ENCODE peak calls at places on chromosome 16, in six cellular contexts. One of them, this sample, is unnamed.

GRCh38 chr16:84548971-84549844 is 44.7 kb upstream of the MEAK7 start:
- DNase-seq in activated CD4-positive, CD25-positive, alpha-beta regulatory T cell treated with anti-CD3 and anti-CD28 coated beads, Interleukin-2, amount 50 U/mL, for 72 hours: peak
- DNase-seq in ACHN: no peak
- DNase-seq in activated CD8-positive, alpha-beta memory T cell treated with anti-CD3 and anti-CD28 coated beads for 24 hours: peak
- DNase-seq in NCI-H1092: no peak
- DNase-seq in progenitor cell of endocrine pancreas: no peak
- DNase-seq in this sample: no peak

GRCh38 chr16:5075637-5076036 is 4.0 kb downstream of the ALG1 start:
- DNase-seq in activated CD4-positive, CD25-positive, alpha-beta regulatory T cell treated with anti-CD3 and anti-CD28 coated beads, Interleukin-2, amount 50 U/mL, for 72 hours: no peak
- DNase-seq in ACHN: no peak
- DNase-seq in activated CD8-positive, alpha-beta memory T cell treated with anti-CD3 and anti-CD28 coated beads for 24 hours: no peak
- DNase-seq in NCI-H1092: no peak
- DNase-seq in progenitor cell of endocrine pancreas: no peak
- DNase-seq in this sample: no peak

GRCh38 chr16:69116911-69117310 is 11.5 kb downstream of the HAS3 start:
- DNase-seq in activated CD4-positive, CD25-positive, alpha-beta regulatory T cell treated with anti-CD3 and anti-CD28 coated beads, Interleukin-2, amount 50 U/mL, for 72 hours: no peak
- DNase-seq in ACHN: no peak
- DNase-seq in activated CD8-positive, alpha-beta memory T cell treated with anti-CD3 and anti-CD28 coated beads for 24 hours: no peak
- DNase-seq in NCI-H1092: no peak
- DNase-seq in progenitor cell of endocrine pancreas: no peak
- DNase-seq in this sample: no peak

GRCh38 chr16:2226918-2227317 is 3.5 kb downstream of the E4F1 start:
- DNase-seq in activated CD4-positive, CD25-positive, alpha-beta regulatory T cell treated with anti-CD3 and anti-CD28 coated beads, Interleukin-2, amount 50 U/mL, for 72 hours: no peak
- DNase-seq in ACHN: no peak
- DNase-seq in activated CD8-positive, alpha-beta memory T cell treated with anti-CD3 and anti-CD28 coated beads for 24 hours: no peak
- DNase-seq in NCI-H1092: no peak
- DNase-seq in progenitor cell of endocrine pancreas: no peak
- DNase-seq in this sample: no peak

GRCh38 chr16:65117701-65118448 is 4.0 kb downstream of the CDH11 start:
- DNase-seq in activated CD4-positive, CD25-positive, alpha-beta regulatory T cell treated with anti-CD3 and anti-CD28 coated beads, Interleukin-2, amount 50 U/mL, for 72 hours: no peak
- DNase-seq in ACHN: peak
- DNase-seq in activated CD8-positive, alpha-beta memory T cell treated with anti-CD3 and anti-CD28 coated beads for 24 hours: no peak
- DNase-seq in NCI-H1092: peak
- DNase-seq in progenitor cell of endocrine pancreas: peak
- DNase-seq in this sample: peak

GRCh38 chr16:68311316-68311620 is 449 bp downstream of the PRMT7 start:
- DNase-seq in activated CD4-positive, CD25-positive, alpha-beta regulatory T cell treated with anti-CD3 and anti-CD28 coated beads, Interleukin-2, amount 50 U/mL, for 72 hours: no peak
- DNase-seq in ACHN: no peak
- DNase-seq in activated CD8-positive, alpha-beta memory T cell treated with anti-CD3 and anti-CD28 coated beads for 24 hours: no peak
- DNase-seq in NCI-H1092: peak
- DNase-seq in progenitor cell of endocrine pancreas: no peak
- DNase-seq in this sample: no peak

GRCh38 chr16:1146409-1146808 is 6.5 kb upstream of the CACNA1H start:
- DNase-seq in activated CD4-positive, CD25-positive, alpha-beta regulatory T cell treated with anti-CD3 and anti-CD28 coated beads, Interleukin-2, amount 50 U/mL, for 72 hours: no peak
- DNase-seq in ACHN: no peak
- DNase-seq in activated CD8-positive, alpha-beta memory T cell treated with anti-CD3 and anti-CD28 coated beads for 24 hours: no peak
- DNase-seq in NCI-H1092: no peak
- DNase-seq in progenitor cell of endocrine pancreas: no peak
- DNase-seq in this sample: no peak

GRCh38 chr16:49463529-49463928 is 89.9 kb downstream of the C16orf78 start:
- DNase-seq in activated CD4-positive, CD25-positive, alpha-beta regulatory T cell treated with anti-CD3 and anti-CD28 coated beads, Interleukin-2, amount 50 U/mL, for 72 hours: no peak
- DNase-seq in ACHN: no peak
- DNase-seq in activated CD8-positive, alpha-beta memory T cell treated with anti-CD3 and anti-CD28 coated beads for 24 hours: peak
- DNase-seq in NCI-H1092: no peak
- DNase-seq in progenitor cell of endocrine pancreas: no peak
- DNase-seq in this sample: peak

GRCh38 chr16:20410153-20410723 is 904 bp downstream of the ACSM5 start:
- DNase-seq in activated CD4-positive, CD25-positive, alpha-beta regulatory T cell treated with anti-CD3 and anti-CD28 coated beads, Interleukin-2, amount 50 U/mL, for 72 hours: no peak
- DNase-seq in ACHN: no peak
- DNase-seq in activated CD8-positive, alpha-beta memory T cell treated with anti-CD3 and anti-CD28 coated beads for 24 hours: no peak
- DNase-seq in NCI-H1092: no peak
- DNase-seq in progenitor cell of endocrine pancreas: no peak
- DNase-seq in this sample: no peak

GRCh38 chr16:12626411-12626810 is 177.3 kb downstream of the CPPED1 start:
- DNase-seq in activated CD4-positive, CD25-positive, alpha-beta regulatory T cell treated with anti-CD3 and anti-CD28 coated beads, Interleukin-2, amount 50 U/mL, for 72 hours: no peak
- DNase-seq in ACHN: no peak
- DNase-seq in activated CD8-positive, alpha-beta memory T cell treated with anti-CD3 and anti-CD28 coated beads for 24 hours: no peak
- DNase-seq in NCI-H1092: no peak
- DNase-seq in progenitor cell of endocrine pancreas: no peak
- DNase-seq in this sample: no peak

GRCh38 chr16:72645526-72645925 is 402.4 kb downstream of the ZFHX3 start:
- DNase-seq in activated CD4-positive, CD25-positive, alpha-beta regulatory T cell treated with anti-CD3 and anti-CD28 coated beads, Interleukin-2, amount 50 U/mL, for 72 hours: no peak
- DNase-seq in ACHN: no peak
- DNase-seq in activated CD8-positive, alpha-beta memory T cell treated with anti-CD3 and anti-CD28 coated beads for 24 hours: no peak
- DNase-seq in NCI-H1092: no peak
- DNase-seq in progenitor cell of endocrine pancreas: no peak
- DNase-seq in this sample: no peak

GRCh38 chr16:85205747-85206471 is 93.6 kb upstream of the CIBAR2 start:
- DNase-seq in activated CD4-positive, CD25-positive, alpha-beta regulatory T cell treated with anti-CD3 and anti-CD28 coated beads, Interleukin-2, amount 50 U/mL, for 72 hours: no peak
- DNase-seq in ACHN: no peak
- DNase-seq in activated CD8-positive, alpha-beta memory T cell treated with anti-CD3 and anti-CD28 coated beads for 24 hours: no peak
- DNase-seq in NCI-H1092: peak
- DNase-seq in progenitor cell of endocrine pancreas: no peak
- DNase-seq in this sample: no peak

GRCh38 chr16:23141959-23142740 is 7.1 kb downstream of the USP31 start:
- DNase-seq in activated CD4-positive, CD25-positive, alpha-beta regulatory T cell treated with anti-CD3 and anti-CD28 coated beads, Interleukin-2, amount 50 U/mL, for 72 hours: no peak
- DNase-seq in ACHN: no peak
- DNase-seq in activated CD8-positive, alpha-beta memory T cell treated with anti-CD3 and anti-CD28 coated beads for 24 hours: no peak
- DNase-seq in NCI-H1092: no peak
- DNase-seq in progenitor cell of endocrine pancreas: no peak
- DNase-seq in this sample: no peak

GRCh38 chr16:85453-85782 is 7.4 kb downstream of the MPG start:
- DNase-seq in activated CD4-positive, CD25-positive, alpha-beta regulatory T cell treated with anti-CD3 and anti-CD28 coated beads, Interleukin-2, amount 50 U/mL, for 72 hours: no peak
- DNase-seq in ACHN: no peak
- DNase-seq in activated CD8-positive, alpha-beta memory T cell treated with anti-CD3 and anti-CD28 coated beads for 24 hours: no peak
- DNase-seq in NCI-H1092: no peak
- DNase-seq in progenitor cell of endocrine pancreas: no peak
- DNase-seq in this sample: peak

GRCh38 chr16:50193594-50193993 is 40.5 kb downstream of the TENT4B start:
- DNase-seq in activated CD4-positive, CD25-positive, alpha-beta regulatory T cell treated with anti-CD3 and anti-CD28 coated beads, Interleukin-2, amount 50 U/mL, for 72 hours: no peak
- DNase-seq in ACHN: no peak
- DNase-seq in activated CD8-positive, alpha-beta memory T cell treated with anti-CD3 and anti-CD28 coated beads for 24 hours: no peak
- DNase-seq in NCI-H1092: no peak
- DNase-seq in progenitor cell of endocrine pancreas: no peak
- DNase-seq in this sample: no peak

GRCh38 chr16:88297178-88297720 is 85.5 kb upstream of the ZNF469 start:
- DNase-seq in activated CD4-positive, CD25-positive, alpha-beta regulatory T cell treated with anti-CD3 and anti-CD28 coated beads, Interleukin-2, amount 50 U/mL, for 72 hours: no peak
- DNase-seq in ACHN: no peak
- DNase-seq in activated CD8-positive, alpha-beta memory T cell treated with anti-CD3 and anti-CD28 coated beads for 24 hours: no peak
- DNase-seq in NCI-H1092: no peak
- DNase-seq in progenitor cell of endocrine pancreas: no peak
- DNase-seq in this sample: peak

GRCh38 chr16:48965391-48965790 is 316.2 kb downstream of the CBLN1 start:
- DNase-seq in activated CD4-positive, CD25-positive, alpha-beta regulatory T cell treated with anti-CD3 and anti-CD28 coated beads, Interleukin-2, amount 50 U/mL, for 72 hours: no peak
- DNase-seq in ACHN: no peak
- DNase-seq in activated CD8-positive, alpha-beta memory T cell treated with anti-CD3 and anti-CD28 coated beads for 24 hours: no peak
- DNase-seq in NCI-H1092: peak
- DNase-seq in progenitor cell of endocrine pancreas: no peak
- DNase-seq in this sample: no peak

GRCh38 chr16:24825696-24826095 is 20.1 kb upstream of the SLC5A11 start:
- DNase-seq in activated CD4-positive, CD25-positive, alpha-beta regulatory T cell treated with anti-CD3 and anti-CD28 coated beads, Interleukin-2, amount 50 U/mL, for 72 hours: no peak
- DNase-seq in ACHN: no peak
- DNase-seq in activated CD8-positive, alpha-beta memory T cell treated with anti-CD3 and anti-CD28 coated beads for 24 hours: peak
- DNase-seq in NCI-H1092: no peak
- DNase-seq in progenitor cell of endocrine pancreas: no peak
- DNase-seq in this sample: no peak

GRCh38 chr16:17261197-17261858 is 209.4 kb downstream of the XYLT1 start:
- DNase-seq in activated CD4-positive, CD25-positive, alpha-beta regulatory T cell treated with anti-CD3 and anti-CD28 coated beads, Interleukin-2, amount 50 U/mL, for 72 hours: no peak
- DNase-seq in ACHN: no peak
- DNase-seq in activated CD8-positive, alpha-beta memory T cell treated with anti-CD3 and anti-CD28 coated beads for 24 hours: no peak
- DNase-seq in NCI-H1092: no peak
- DNase-seq in progenitor cell of endocrine pancreas: no peak
- DNase-seq in this sample: no peak

GRCh38 chr16:57526498-57526897 is 9.9 kb downstream of the CCDC102A start:
- DNase-seq in activated CD4-positive, CD25-positive, alpha-beta regulatory T cell treated with anti-CD3 and anti-CD28 coated beads, Interleukin-2, amount 50 U/mL, for 72 hours: no peak
- DNase-seq in ACHN: no peak
- DNase-seq in activated CD8-positive, alpha-beta memory T cell treated with anti-CD3 and anti-CD28 coated beads for 24 hours: no peak
- DNase-seq in NCI-H1092: no peak
- DNase-seq in progenitor cell of endocrine pancreas: no peak
- DNase-seq in this sample: no peak

GRCh38 chr16:73725147-73725546 is 571.5 kb upstream of the PSMD7 start:
- DNase-seq in activated CD4-positive, CD25-positive, alpha-beta regulatory T cell treated with anti-CD3 and anti-CD28 coated beads, Interleukin-2, amount 50 U/mL, for 72 hours: no peak
- DNase-seq in ACHN: no peak
- DNase-seq in activated CD8-positive, alpha-beta memory T cell treated with anti-CD3 and anti-CD28 coated beads for 24 hours: no peak
- DNase-seq in NCI-H1092: no peak
- DNase-seq in progenitor cell of endocrine pancreas: no peak
- DNase-seq in this sample: no peak

GRCh38 chr16:77850637-77851330 is 62.4 kb downstream of the VAT1L start:
- DNase-seq in activated CD4-positive, CD25-positive, alpha-beta regulatory T cell treated with anti-CD3 and anti-CD28 coated beads, Interleukin-2, amount 50 U/mL, for 72 hours: no peak
- DNase-seq in ACHN: no peak
- DNase-seq in activated CD8-positive, alpha-beta memory T cell treated with anti-CD3 and anti-CD28 coated beads for 24 hours: no peak
- DNase-seq in NCI-H1092: peak
- DNase-seq in progenitor cell of endocrine pancreas: no peak
- DNase-seq in this sample: no peak

GRCh38 chr16:88926374-88926990 is 50.5 kb downstream of the CBFA2T3 start:
- DNase-seq in activated CD4-positive, CD25-positive, alpha-beta regulatory T cell treated with anti-CD3 and anti-CD28 coated beads, Interleukin-2, amount 50 U/mL, for 72 hours: no peak
- DNase-seq in ACHN: peak
- DNase-seq in activated CD8-positive, alpha-beta memory T cell treated with anti-CD3 and anti-CD28 coated beads for 24 hours: no peak
- DNase-seq in NCI-H1092: no peak
- DNase-seq in progenitor cell of endocrine pancreas: no peak
- DNase-seq in this sample: no peak

GRCh38 chr16:4803479-4804243 is 1.2 kb upstream of the ROGDI start:
- DNase-seq in activated CD4-positive, CD25-positive, alpha-beta regulatory T cell treated with anti-CD3 and anti-CD28 coated beads, Interleukin-2, amount 50 U/mL, for 72 hours: no peak
- DNase-seq in ACHN: no peak
- DNase-seq in activated CD8-positive, alpha-beta memory T cell treated with anti-CD3 and anti-CD28 coated beads for 24 hours: no peak
- DNase-seq in NCI-H1092: no peak
- DNase-seq in progenitor cell of endocrine pancreas: no peak
- DNase-seq in this sample: no peak

GRCh38 chr16:57536306-57537193 is at the start of gene CCDC102A:
- DNase-seq in activated CD4-positive, CD25-positive, alpha-beta regulatory T cell treated with anti-CD3 and anti-CD28 coated beads, Interleukin-2, amount 50 U/mL, for 72 hours: no peak
- DNase-seq in ACHN: no peak
- DNase-seq in activated CD8-positive, alpha-beta memory T cell treated with anti-CD3 and anti-CD28 coated beads for 24 hours: peak
- DNase-seq in NCI-H1092: no peak
- DNase-seq in progenitor cell of endocrine pancreas: no peak
- DNase-seq in this sample: no peak

GRCh38 chr16:12600536-12601256 is 203.0 kb downstream of the CPPED1 start:
- DNase-seq in activated CD4-positive, CD25-positive, alpha-beta regulatory T cell treated with anti-CD3 and anti-CD28 coated beads, Interleukin-2, amount 50 U/mL, for 72 hours: no peak
- DNase-seq in ACHN: no peak
- DNase-seq in activated CD8-positive, alpha-beta memory T cell treated with anti-CD3 and anti-CD28 coated beads for 24 hours: no peak
- DNase-seq in NCI-H1092: no peak
- DNase-seq in progenitor cell of endocrine pancreas: no peak
- DNase-seq in this sample: no peak

GRCh38 chr16:85611455-85612190 is 1.5 kb upstream of the GSE1 start:
- DNase-seq in activated CD4-positive, CD25-positive, alpha-beta regulatory T cell treated with anti-CD3 and anti-CD28 coated beads, Interleukin-2, amount 50 U/mL, for 72 hours: peak
- DNase-seq in ACHN: peak
- DNase-seq in activated CD8-positive, alpha-beta memory T cell treated with anti-CD3 and anti-CD28 coated beads for 24 hours: peak
- DNase-seq in NCI-H1092: peak
- DNase-seq in progenitor cell of endocrine pancreas: peak
- DNase-seq in this sample: peak

GRCh38 chr16:29738514-29738913 is 7.3 kb downstream of the C16orf54 start:
- DNase-seq in activated CD4-positive, CD25-positive, alpha-beta regulatory T cell treated with anti-CD3 and anti-CD28 coated beads, Interleukin-2, amount 50 U/mL, for 72 hours: no peak
- DNase-seq in ACHN: no peak
- DNase-seq in activated CD8-positive, alpha-beta memory T cell treated with anti-CD3 and anti-CD28 coated beads for 24 hours: no peak
- DNase-seq in NCI-H1092: no peak
- DNase-seq in progenitor cell of endocrine pancreas: no peak
- DNase-seq in this sample: no peak

GRCh38 chr16:4852221-4852872 is 5.1 kb downstream of the UBN1 start:
- DNase-seq in activated CD4-positive, CD25-positive, alpha-beta regulatory T cell treated with anti-CD3 and anti-CD28 coated beads, Interleukin-2, amount 50 U/mL, for 72 hours: no peak
- DNase-seq in ACHN: no peak
- DNase-seq in activated CD8-positive, alpha-beta memory T cell treated with anti-CD3 and anti-CD28 coated beads for 24 hours: no peak
- DNase-seq in NCI-H1092: no peak
- DNase-seq in progenitor cell of endocrine pancreas: no peak
- DNase-seq in this sample: no peak

GRCh38 chr16:12747261-12747660 is 56.4 kb downstream of the CPPED1 start:
- DNase-seq in activated CD4-positive, CD25-positive, alpha-beta regulatory T cell treated with anti-CD3 and anti-CD28 coated beads, Interleukin-2, amount 50 U/mL, for 72 hours: no peak
- DNase-seq in ACHN: no peak
- DNase-seq in activated CD8-positive, alpha-beta memory T cell treated with anti-CD3 and anti-CD28 coated beads for 24 hours: no peak
- DNase-seq in NCI-H1092: no peak
- DNase-seq in progenitor cell of endocrine pancreas: no peak
- DNase-seq in this sample: no peak

GRCh38 chr16:81106826-81107503 is 10.8 kb upstream of the GCSH start:
- DNase-seq in activated CD4-positive, CD25-positive, alpha-beta regulatory T cell treated with anti-CD3 and anti-CD28 coated beads, Interleukin-2, amount 50 U/mL, for 72 hours: no peak
- DNase-seq in ACHN: peak
- DNase-seq in activated CD8-positive, alpha-beta memory T cell treated with anti-CD3 and anti-CD28 coated beads for 24 hours: no peak
- DNase-seq in NCI-H1092: no peak
- DNase-seq in progenitor cell of endocrine pancreas: no peak
- DNase-seq in this sample: no peak

GRCh38 chr16:75029854-75030253 is 31.0 kb downstream of the ZNRF1 start:
- DNase-seq in activated CD4-positive, CD25-positive, alpha-beta regulatory T cell treated with anti-CD3 and anti-CD28 coated beads, Interleukin-2, amount 50 U/mL, for 72 hours: no peak
- DNase-seq in ACHN: no peak
- DNase-seq in activated CD8-positive, alpha-beta memory T cell treated with anti-CD3 and anti-CD28 coated beads for 24 hours: no peak
- DNase-seq in NCI-H1092: no peak
- DNase-seq in progenitor cell of endocrine pancreas: no peak
- DNase-seq in this sample: no peak

GRCh38 chr16:13041180-13041579 is 139.8 kb downstream of the SHISA9 start:
- DNase-seq in activated CD4-positive, CD25-positive, alpha-beta regulatory T cell treated with anti-CD3 and anti-CD28 coated beads, Interleukin-2, amount 50 U/mL, for 72 hours: no peak
- DNase-seq in ACHN: no peak
- DNase-seq in activated CD8-positive, alpha-beta memory T cell treated with anti-CD3 and anti-CD28 coated beads for 24 hours: no peak
- DNase-seq in NCI-H1092: no peak
- DNase-seq in progenitor cell of endocrine pancreas: no peak
- DNase-seq in this sample: no peak

GRCh38 chr16:1639840-1640239 is 27.7 kb downstream of the CRAMP1 start:
- DNase-seq in activated CD4-positive, CD25-positive, alpha-beta regulatory T cell treated with anti-CD3 and anti-CD28 coated beads, Interleukin-2, amount 50 U/mL, for 72 hours: no peak
- DNase-seq in ACHN: no peak
- DNase-seq in activated CD8-positive, alpha-beta memory T cell treated with anti-CD3 and anti-CD28 coated beads for 24 hours: no peak
- DNase-seq in NCI-H1092: no peak
- DNase-seq in progenitor cell of endocrine pancreas: no peak
- DNase-seq in this sample: no peak

This sample was measured in psoas muscle.